ENCODE peak calls at places on chromosome 19, in five cellular contexts. J, X, L, C and H are unnamed samples.

GRCh38 chr19:30148039-30148438 is 206.0 kb downstream of the URI1 start:
- DNase-seq in J (no peak), X (no peak), L (no peak), C (no peak), H (no peak)

GRCh38 chr19:22882797-22883196 is 50.7 kb downstream of the ZNF723 start:
- DNase-seq in J (no peak), X (no peak), L (no peak), C (no peak), H (no peak)

GRCh38 chr19:16398530-16399241 is 73.1 kb downstream of the EPS15L1 start:
- DNase-seq in J (no peak), X (no peak), L (no peak), C (no peak), H (no peak)

GRCh38 chr19:29917911-29918310 is 24.1 kb upstream of the URI1 start:
- DNase-seq in J (no peak), X (no peak), L (no peak), C (no peak), H (no peak)

GRCh38 chr19:45103625-45104319 is 10.8 kb downstream of the PPP1R37 start:
- DNase-seq in J (no peak), X (no peak), L (no peak), C (peak; percentile 29), H (no peak)

GRCh38 chr19:50794074-50794777 is 4.0 kb downstream of the ACP4 start:
- DNase-seq in J (no peak), X (no peak), L (no peak), C (no peak), H (peak; percentile 66)

GRCh38 chr19:45498411-45499195 is at the start of gene PPM1N:
- DNase-seq in J (peak; percentile 24), X (peak; percentile 40), L (peak; percentile 79), C (no peak), H (no peak)

GRCh38 chr19:9076886-9077285 is 10.0 kb upstream of the OR1M1 start:
- DNase-seq in J (no peak), X (no peak), L (no peak), C (no peak), H (no peak)

GRCh38 chr19:40217921-40218890 is at the start of gene TTC9B:
- DNase-seq in J (no peak), X (peak; percentile 71), L (peak; percentile 66), C (no peak), H (peak; percentile 44)

GRCh38 chr19:5952193-5953033 is 25.5 kb downstream of the RANBP3 start:
- DNase-seq in J (no peak), X (no peak), L (no peak), C (no peak), H (peak; percentile 32)

GRCh38 chr19:17797397-17798201 is 2.7 kb downstream of the B3GNT3 start:
- DNase-seq in J (no peak), X (no peak), L (no peak), C (no peak), H (peak; percentile 47)

GRCh38 chr19:17376935-17377600 is at the start of gene PLVAP:
- DNase-seq in J (no peak), X (no peak), L (no peak), C (peak; percentile 47), H (no peak)

GRCh38 chr19:55486971-55487883 is 1.0 kb upstream of the SSC5D start:
- DNase-seq in J (peak; percentile 93), X (peak; percentile 70), L (no peak), C (no peak), H (peak; percentile 58)

GRCh38 chr19:14731200-14731599 is 41.4 kb downstream of the ZNF333 start:
- DNase-seq in J (no peak), X (no peak), L (no peak), C (no peak), H (no peak)

GRCh38 chr19:42175952-42176648 is 41.4 kb downstream of the DEDD2 start:
- DNase-seq in J (no peak), X (no peak), L (no peak), C (no peak), H (peak; percentile 47)

GRCh38 chr19:13935765-13936486 is 2.3 kb downstream of the PODNL1 start:
- DNase-seq in J (no peak), X (peak; percentile 50), L (no peak), C (no peak), H (peak; percentile 45)

GRCh38 chr19:18672606-18673337 is 10.7 kb upstream of the CRTC1 start:
- DNase-seq in J (no peak), X (no peak), L (no peak), C (no peak), H (no peak)

GRCh38 chr19:39093761-39094160 is 9.6 kb downstream of the ACP7 start:
- DNase-seq in J (no peak), X (no peak), L (no peak), C (no peak), H (no peak)

GRCh38 chr19:18536475-18536874 is 6.9 kb downstream of the FKBP8 start:
- DNase-seq in J (no peak), X (no peak), L (no peak), C (no peak), H (no peak)

GRCh38 chr19:16153582-16154336 is 10.3 kb downstream of the HSH2D start:
- DNase-seq in J (no peak), X (no peak), L (no peak), C (no peak), H (peak; percentile 40)

GRCh38 chr19:8212212-8212611 is 3.0 kb downstream of the CERS4 start:
- DNase-seq in J (no peak), X (no peak), L (no peak), C (no peak), H (no peak)

GRCh38 chr19:42468273-42468796 is 25.6 kb upstream of the CXCL17 start:
- DNase-seq in J (no peak), X (no peak), L (no peak), C (no peak), H (no peak)

GRCh38 chr19:58582985-58583384 is 9.8 kb upstream of the MZF1 start:
- DNase-seq in J (peak; percentile 10), X (no peak), L (no peak), C (no peak), H (no peak)

GRCh38 chr19:4449826-4450075 is 7.8 kb downstream of the UBXN6 start:
- DNase-seq in J (no peak), X (no peak), L (no peak), C (no peak), H (no peak)

GRCh38 chr19:4447327-4448146 is 10.1 kb downstream of the UBXN6 start:
- DNase-seq in J (no peak), X (no peak), L (no peak), C (no peak), H (no peak)

GRCh38 chr19:4449022-4449825 is 8.4 kb downstream of the UBXN6 start:
- DNase-seq in J (peak; percentile 74), X (no peak), L (no peak), C (peak; percentile 81), H (no peak)

GRCh38 chr19:4446801-4447200 is 10.8 kb downstream of the UBXN6 start:
- DNase-seq in J (no peak), X (no peak), L (no peak), C (no peak), H (no peak)

DNA sequence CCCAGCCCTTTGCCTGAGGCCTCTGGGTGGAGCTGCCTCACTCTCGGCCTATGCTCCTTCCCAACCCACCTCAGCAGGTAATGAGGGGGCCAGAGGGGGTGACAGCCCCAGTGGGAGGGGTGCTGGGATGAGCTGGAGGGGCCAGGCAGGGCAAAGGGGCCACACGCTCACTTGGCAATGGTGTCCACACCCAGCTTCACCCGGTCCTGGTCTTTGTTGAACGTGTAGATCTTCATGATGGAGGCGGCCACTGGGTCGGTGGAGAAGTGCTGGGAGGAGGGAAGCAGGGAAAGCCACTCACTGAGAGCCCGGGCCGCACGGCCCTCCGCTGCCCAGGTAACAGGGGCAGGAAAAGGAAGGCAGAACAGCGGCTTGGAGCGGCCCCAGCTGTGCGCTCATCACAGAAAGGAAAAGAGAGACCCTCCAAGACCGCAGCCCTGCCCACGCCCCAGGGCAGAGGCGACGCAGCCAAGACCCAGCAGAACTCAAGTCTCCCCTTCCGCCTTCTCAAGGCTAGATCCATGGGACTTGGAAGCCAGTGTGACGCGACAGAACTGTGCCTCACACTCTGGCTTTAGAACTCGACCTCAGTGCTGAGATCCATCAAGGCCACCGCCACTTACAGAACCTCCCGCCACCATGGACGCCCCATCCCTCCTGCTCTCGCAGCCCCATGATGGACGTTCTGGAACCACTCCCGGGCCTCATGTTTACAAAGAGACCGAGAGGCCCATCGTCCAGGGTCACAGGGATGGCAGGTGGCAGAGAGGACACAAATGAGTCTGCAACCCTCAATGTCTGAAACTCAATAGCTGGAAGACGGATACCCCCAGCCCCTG is 9.2 kb downstream of the UBXN6 start:
- DNase-seq in J (no peak), X (no peak), L (no peak), C (no peak), H (no peak)
- H3K4me3 ChIP-seq in J (no peak overlapping the region), X (no peak overlapping the region), L (no peak overlapping the region), C (no peak overlapping the region), H (no peak overlapping the region)

GRCh38 chr19:49149652-49150105 is 5.5 kb downstream of the HRC start:
- DNase-seq in J (peak; percentile 77), X (peak; percentile 82), L (no peak), C (peak; percentile 67), H (peak; percentile 85)
- H3K4me1 ChIP-seq in J (peaks cover 4% of the 10 kb centered on the region), X (peaks cover 21% of the 10 kb centered on the region), L (peaks cover 43% of the 10 kb centered on the region), C (peaks cover 40% of the 10 kb centered on the region), H (peaks cover 9% of the 10 kb centered on the region)

GRCh38 chr19:10111405-10111811 is at the start of gene P2RY11:
- DNase-seq in J (no peak), X (no peak), L (peak; percentile 83), C (no peak), H (peak; percentile 44)
- H3K36me3 ChIP-seq in J (no peaks in the 10 kb centered on the region), X (peaks cover 46% of the 10 kb centered on the region), L (peaks cover 48% of the 10 kb centered on the region), C (peaks cover 72% of the 10 kb centered on the region), H (peaks cover 62% of the 10 kb centered on the region)

DNA sequence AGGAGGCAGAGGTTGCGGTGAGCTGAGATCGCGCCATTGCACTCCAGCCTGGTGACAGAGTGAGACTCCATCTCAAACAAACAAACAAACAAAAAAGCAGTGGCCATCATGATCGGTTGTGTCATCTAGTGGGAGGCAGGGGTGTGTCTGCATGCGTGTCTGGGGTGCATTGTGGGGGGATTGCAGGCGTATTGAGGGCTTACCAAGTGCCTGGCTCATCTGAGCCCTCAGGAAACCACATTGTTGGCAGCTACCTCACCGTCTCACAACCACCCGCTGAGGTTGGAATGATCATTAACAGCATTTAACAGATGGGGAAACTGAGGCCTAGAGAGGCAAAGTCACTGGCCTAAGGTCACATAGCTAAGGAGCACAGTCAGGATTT is 30.5 kb downstream of the NFIC start:
- DNase-seq in J (no peak), X (no peak), L (no peak), C (no peak), H (no peak)
- H3K4me3 ChIP-seq in J (no peak overlapping the region), X (no peak overlapping the region), L (no peak overlapping the region), C (no peak overlapping the region), H (no peak overlapping the region)

DNA sequence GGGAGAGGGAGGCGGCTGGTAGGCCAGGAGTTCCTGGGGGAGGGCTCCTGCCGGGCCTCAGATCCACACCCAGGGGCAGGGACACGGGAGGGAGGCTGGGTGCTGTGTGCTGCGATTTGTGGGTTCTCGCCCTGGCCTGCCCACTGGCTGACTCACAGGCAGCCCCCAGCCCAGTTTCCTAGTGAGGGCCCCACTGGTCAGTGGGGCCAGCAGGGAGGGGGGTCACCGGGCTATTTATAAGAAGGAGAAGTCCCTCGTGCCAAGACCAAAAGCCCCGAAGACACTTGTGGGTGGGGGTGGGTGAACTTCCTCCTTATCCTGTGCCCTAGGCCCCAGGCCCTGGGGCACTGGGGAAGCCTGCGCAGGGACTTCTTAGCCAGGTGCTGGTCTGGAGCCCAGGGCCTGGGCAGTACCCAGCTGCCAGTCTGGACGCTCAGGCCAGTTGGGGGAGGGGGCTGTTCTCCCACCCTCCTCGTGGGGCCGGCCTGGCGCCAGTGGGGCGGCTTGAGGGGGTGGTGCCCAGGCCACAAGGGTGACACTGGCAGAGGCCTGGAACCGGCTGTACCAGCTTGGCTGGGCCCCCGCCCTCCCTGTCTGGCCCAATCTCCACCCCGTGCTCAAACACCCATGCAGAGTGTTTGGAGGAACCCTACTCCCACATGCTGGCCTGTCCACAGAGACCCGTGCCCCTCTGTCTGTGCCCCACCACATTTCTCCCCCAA is 5.0 kb upstream of the JUNB start:
- DNase-seq in J (no peak), X (no peak), L (peak; percentile 56), C (peak; percentile 74), H (no peak)
- H3K4me1 ChIP-seq in J (peaks cover 17% of the 10 kb centered on the region), X (peaks cover 38% of the 10 kb centered on the region), L (peaks cover 63% of the 10 kb centered on the region), C (peaks cover 81% of the 10 kb centered on the region), H (peaks cover 51% of the 10 kb centered on the region)